ENCODE peak calls at places on chromosomes 2 and 18, in nine cellular contexts. L is HCT116, A is prostate gland, P is SK-N-SH, M is GM12878, F is stomach, Q is spleen, U is GM23338, N is K562. B is an unnamed sample.

GRCh38 chr2:127575185-127575765 is 39.8 kb downstream of the MYO7B start:
- DNase-seq in U (no peak), N (no peak), F (peak), L (no peak), A (no peak), Q (peak), P (no peak), M (no peak), B (no peak)

GRCh38 chr2:134466141-134466540 is 212.3 kb downstream of the MGAT5 start:
- DNase-seq in P (peak), N (peak), L (peak), A (no peak), F (peak), M (peak), Q (no peak), U (peak), B (no peak)

GRCh38 chr2:137183206-137183605 is 417.9 kb downstream of the THSD7B start:
- DNase-seq in M (no peak), P (peak), U (no peak), N (no peak), L (no peak), A (no peak), F (no peak), Q (no peak), B (no peak)

GRCh38 chr2:220370764-220371163 is 743.3 kb downstream of the SLC4A3 start:
- DNase-seq in Q (no peak), P (no peak), N (no peak), U (no peak), A (no peak), M (no peak), F (no peak), L (no peak), B (no peak)

GRCh38 chr2:219207254-219207883 is 787 bp downstream of the ZFAND2B start:
- DNase-seq in U (no peak), L (no peak), P (no peak), F (no peak), N (no peak), M (no peak), A (no peak), Q (peak), B (no peak)

GRCh38 chr2:153477096-153477555 is 1.4 kb downstream of the RPRM start:
- DNase-seq in U (peak), P (peak), M (no peak), A (no peak), F (no peak), N (no peak), Q (no peak), L (no peak), B (no peak)

GRCh38 chr18:27954226-27954625 is 222.7 kb downstream of the CDH2 start:
- DNase-seq in U (no peak), A (no peak), M (no peak), P (no peak), Q (no peak), L (no peak), N (no peak), F (no peak), B (no peak)

GRCh38 chr2:178069551-178069950 is 3.0 kb downstream of the PDE11A start:
- DNase-seq in F (no peak), U (no peak), N (no peak), Q (no peak), A (no peak), L (no peak), P (no peak), M (no peak), B (no peak)

GRCh38 chr2:74865770-74866674 is 32.1 kb downstream of the HK2 start:
- DNase-seq in M (no peak), L (peak), A (no peak), N (no peak), P (no peak), U (no peak), F (no peak), Q (no peak), B (no peak)

GRCh38 chr18:21134895-21135294 is 23.3 kb upstream of the ROCK1 start:
- DNase-seq in N (no peak), F (no peak), U (no peak), M (no peak), A (no peak), P (peak), Q (no peak), L (no peak), B (peak)

GRCh38 chr2:54772531-54772930 is 49.1 kb downstream of the EML6 start:
- DNase-seq in L (no peak), F (no peak), A (no peak), N (no peak), M (no peak), P (no peak), Q (no peak), U (no peak), B (no peak)

GRCh38 chr2:24920813-24921441 is 890 bp upstream of the ADCY3 start:
- DNase-seq in L (no peak), M (no peak), Q (peak), F (no peak), N (peak), U (peak), A (no peak), P (peak), B (no peak)

GRCh38 chr18:22228930-22229329 is 59.5 kb downstream of the GATA6 start:
- DNase-seq in U (no peak), Q (no peak), A (no peak), F (no peak), N (no peak), M (no peak), L (no peak), P (no peak), B (no peak)

GRCh38 chr2:191740016-191740419 is 62.1 kb downstream of the NABP1 start:
- DNase-seq in Q (no peak), A (no peak), F (no peak), N (no peak), M (peak), L (no peak), P (no peak), U (no peak), B (peak)

GRCh38 chr2:112004246-112004645 is 50.8 kb upstream of the TMEM87B start:
- DNase-seq in N (no peak), L (no peak), M (peak), A (peak), P (no peak), U (no peak), Q (peak), F (peak), B (peak)

GRCh38 chr2:46010223-46010924 is 286.8 kb upstream of the EPAS1 start:
- DNase-seq in P (no peak), A (no peak), F (no peak), U (no peak), L (no peak), N (no peak), M (no peak), Q (no peak), B (no peak)

GRCh38 chr2:55693181-55694125 is at the start of gene PNPT1:
- DNase-seq in F (peak), P (peak), A (peak), U (peak), M (peak), N (peak), L (peak), Q (peak), B (peak)

GRCh38 chr18:7094432-7094831 is 23.2 kb downstream of the LAMA1 start:
- DNase-seq in N (no peak), P (no peak), Q (no peak), L (no peak), F (no peak), A (no peak), U (no peak), M (no peak), B (no peak)

GRCh38 chr18:49778826-49779465 is 34.4 kb downstream of the ACAA2 start:
- DNase-seq in Q (no peak), P (no peak), L (no peak), F (no peak), M (peak), N (no peak), A (no peak), U (no peak), B (no peak)

GRCh38 chr2:107745100-107745499 is 81.6 kb upstream of the RGPD4 start:
- DNase-seq in F (no peak), U (no peak), A (no peak), L (no peak), N (no peak), Q (no peak), P (no peak), M (no peak), B (no peak)

GRCh38 chr2:83994767-83995166 is 464.3 kb downstream of the SUCLG1 start:
- DNase-seq in M (no peak), A (no peak), N (no peak), U (no peak), L (no peak), F (no peak), P (no peak), Q (no peak), B (no peak)

GRCh38 chr2:83991992-83992391 is 467.1 kb downstream of the SUCLG1 start:
- DNase-seq in N (no peak), A (no peak), U (no peak), Q (no peak), P (no peak), M (no peak), F (no peak), L (peak), B (no peak)

DNA sequence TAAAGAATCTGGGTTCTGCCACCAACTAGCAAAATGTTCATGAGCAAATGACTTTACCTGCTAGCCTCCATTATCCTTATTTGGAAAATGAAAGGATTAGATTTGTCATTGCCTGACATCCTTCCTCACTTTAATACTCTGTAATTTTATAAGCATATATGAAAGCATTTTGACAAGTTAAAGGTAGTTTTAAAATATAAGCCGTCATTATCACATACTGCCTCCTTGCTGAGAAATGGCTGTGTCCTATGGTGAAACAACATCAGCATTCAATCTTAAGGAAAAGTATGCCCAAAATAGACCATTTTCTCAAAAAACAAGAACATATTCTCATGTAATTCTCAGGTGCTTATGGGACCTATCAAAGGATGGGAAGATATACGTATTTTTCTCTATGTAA is 461.2 kb downstream of the SUCLG1 start:
- DNase-seq in Q (no peak), M (no peak), N (no peak), P (no peak), F (no peak), L (no peak), U (no peak), A (no peak), B (no peak)
- TF ChIP-seq POLR2AphosphoS5 in Q (no peak), M (no peak), N (no peak), P (no peak), F (no peak), L (no peak), U (no peak), A (no peak), B (no peak)

GRCh38 chr18:33010149-33010548 is 237.3 kb upstream of the KLHL14 start:
- DNase-seq in N (no peak), U (peak), Q (no peak), F (no peak), P (no peak), L (no peak), A (no peak), M (no peak), B (no peak)

DNA sequence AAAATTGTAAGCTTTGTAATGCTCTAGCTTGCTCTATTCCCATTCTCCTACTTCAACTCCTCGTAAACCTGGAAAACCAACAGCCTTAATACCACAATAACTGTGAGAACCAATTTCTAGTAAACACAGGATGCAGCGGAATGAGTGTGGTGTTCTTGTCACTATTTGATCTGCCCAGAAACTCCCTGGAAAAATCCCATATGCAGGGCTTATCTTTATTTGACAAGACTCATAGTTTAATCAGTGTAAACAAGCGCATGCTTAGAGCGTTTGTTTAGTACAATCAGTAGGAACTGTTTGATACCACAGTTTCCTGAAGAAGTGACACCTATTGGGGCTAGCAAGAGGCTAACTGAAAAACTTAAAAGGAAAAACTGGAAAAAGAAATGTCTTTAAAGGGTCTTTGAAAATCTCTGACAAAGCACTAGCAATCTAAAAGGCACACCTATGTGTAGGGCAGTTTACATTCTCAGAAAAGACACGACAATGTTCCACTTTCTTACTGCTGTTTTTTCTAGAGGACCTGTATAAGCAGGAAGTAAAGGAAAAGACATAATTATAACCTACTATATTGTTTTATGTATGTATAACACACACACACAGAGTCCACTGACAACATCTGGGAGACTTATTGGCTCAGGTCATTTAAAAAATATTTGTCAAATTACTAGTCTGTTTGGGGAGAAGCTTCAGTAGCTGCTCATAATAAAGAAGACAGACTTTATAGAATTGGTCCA is 241.4 kb upstream of the KLHL14 start:
- DNase-seq in Q (no peak), F (no peak), U (no peak), M (no peak), A (no peak), N (no peak), P (no peak), L (no peak), B (no peak)
- TF ChIP-seq POLR2AphosphoS5 in Q (no peak), F (no peak), U (no peak), M (no peak), A (no peak), N (no peak), P (no peak), L (no peak), B (no peak)

GRCh38 chr2:105860567-105860966 is 115.9 kb downstream of the NCK2 start:
- DNase-seq in M (no peak), Q (no peak), F (no peak), P (no peak), A (no peak), L (no peak), U (no peak), N (no peak), B (no peak)

GRCh38 chr2:105861198-105861597 is 116.5 kb downstream of the NCK2 start:
- DNase-seq in N (no peak), F (no peak), P (no peak), Q (no peak), A (no peak), M (no peak), U (no peak), L (no peak), B (no peak)

GRCh38 chr2:105864262-105864661 is 119.5 kb downstream of the NCK2 start:
- DNase-seq in F (no peak), N (no peak), Q (no peak), A (no peak), P (no peak), U (no peak), M (no peak), L (no peak), B (no peak)

GRCh38 chr2:105865222-105865913 is 120.7 kb downstream of the NCK2 start:
- DNase-seq in P (no peak), L (no peak), A (no peak), Q (no peak), U (no peak), M (no peak), F (no peak), N (no peak), B (no peak)

DNA sequence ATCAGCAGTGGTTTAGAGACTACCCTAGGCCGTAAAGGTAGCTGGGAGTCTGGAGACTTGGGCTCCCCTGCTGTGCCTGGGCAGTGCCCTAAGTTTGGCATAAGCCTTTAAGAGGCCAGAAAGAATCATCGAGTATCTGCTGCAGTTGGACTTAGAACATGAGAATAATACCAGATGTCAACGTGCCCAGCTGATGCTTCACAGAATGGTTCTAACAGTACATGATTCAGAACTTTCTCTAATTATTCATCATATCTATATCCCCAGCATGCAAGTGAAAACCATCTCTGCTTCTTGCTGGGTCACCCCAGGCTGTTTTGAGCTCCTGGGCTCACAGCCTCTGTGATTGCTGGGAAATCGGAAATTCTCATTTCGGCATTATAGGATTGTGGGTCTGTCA is 118.1 kb downstream of the NCK2 start:
- DNase-seq in N (no peak), P (no peak), L (no peak), F (no peak), Q (no peak), M (no peak), U (no peak), A (no peak), B (no peak)
- TF ChIP-seq POLR2AphosphoS5 in N (no peak), P (no peak), L (no peak), F (no peak), Q (no peak), M (no peak), U (no peak), A (no peak), B (no peak)

DNA sequence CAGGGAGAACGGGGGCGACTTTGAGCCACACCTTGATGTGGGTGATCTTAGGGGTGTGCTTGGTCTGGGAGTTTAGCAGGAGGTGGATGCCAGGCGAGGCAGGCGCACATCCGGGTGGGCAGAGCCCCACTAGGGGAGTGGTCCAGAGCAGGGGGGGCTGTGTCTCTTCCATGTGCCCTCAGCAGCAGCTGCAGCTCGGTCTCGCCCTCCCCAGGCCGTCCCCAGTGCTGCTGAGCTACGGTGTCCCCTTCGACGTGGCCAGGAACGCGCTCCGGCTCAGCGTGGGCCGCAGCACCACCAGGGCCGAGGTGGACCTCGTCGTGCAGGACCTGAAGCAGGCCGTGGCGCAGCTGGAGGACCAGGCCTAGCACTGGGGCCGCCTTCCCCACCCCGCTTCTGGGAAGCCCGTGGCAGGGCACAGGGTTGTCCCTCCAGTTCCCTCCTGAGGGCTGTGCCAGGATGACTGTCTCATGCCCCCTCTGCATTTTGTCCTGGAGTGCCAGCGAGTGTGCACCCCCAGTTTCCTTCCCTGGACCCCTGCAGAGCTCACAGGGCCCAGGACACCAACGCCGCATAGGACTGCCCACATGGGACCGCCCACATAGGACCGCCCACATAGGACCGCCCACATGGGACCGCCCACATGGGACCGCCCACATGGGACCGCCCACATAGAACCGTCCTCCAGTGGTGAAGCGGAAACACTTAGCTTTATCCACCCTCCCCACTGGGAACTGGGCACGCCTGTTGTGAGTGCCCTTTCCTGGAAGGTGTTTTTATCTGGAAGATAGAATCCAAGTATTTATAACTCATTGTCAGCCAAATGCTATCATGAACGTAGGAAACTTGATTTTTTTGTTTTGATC is 1.9 kb upstream of the ESPNL start:
- DNase-seq in U (peak), Q (no peak), P (peak), N (peak), M (no peak), A (no peak), L (peak), F (peak), B (peak)
- TF ChIP-seq POLR2AphosphoS5 in U (peak), Q (no peak), P (no peak), N (no peak), M (no peak), A (no peak), L (peak), F (no peak), B (no peak)

GRCh38 chr2:197514754-197515153 is 1.1 kb upstream of the MOB4 start:
- DNase-seq in Q (no peak), P (peak), F (no peak), U (peak), N (no peak), L (no peak), M (no peak), A (no peak), B (no peak)

GRCh38 chr2:197517150-197517549 is 1.3 kb downstream of the MOB4 start:
- DNase-seq in U (no peak), M (no peak), N (no peak), F (no peak), A (no peak), Q (no peak), L (no peak), P (peak), B (no peak)

GRCh38 chr2:197515277-197515797 is 529 bp upstream of the MOB4 start:
- DNase-seq in A (no peak), L (peak), N (no peak), U (no peak), Q (no peak), F (no peak), M (no peak), P (peak), B (peak)

DNA sequence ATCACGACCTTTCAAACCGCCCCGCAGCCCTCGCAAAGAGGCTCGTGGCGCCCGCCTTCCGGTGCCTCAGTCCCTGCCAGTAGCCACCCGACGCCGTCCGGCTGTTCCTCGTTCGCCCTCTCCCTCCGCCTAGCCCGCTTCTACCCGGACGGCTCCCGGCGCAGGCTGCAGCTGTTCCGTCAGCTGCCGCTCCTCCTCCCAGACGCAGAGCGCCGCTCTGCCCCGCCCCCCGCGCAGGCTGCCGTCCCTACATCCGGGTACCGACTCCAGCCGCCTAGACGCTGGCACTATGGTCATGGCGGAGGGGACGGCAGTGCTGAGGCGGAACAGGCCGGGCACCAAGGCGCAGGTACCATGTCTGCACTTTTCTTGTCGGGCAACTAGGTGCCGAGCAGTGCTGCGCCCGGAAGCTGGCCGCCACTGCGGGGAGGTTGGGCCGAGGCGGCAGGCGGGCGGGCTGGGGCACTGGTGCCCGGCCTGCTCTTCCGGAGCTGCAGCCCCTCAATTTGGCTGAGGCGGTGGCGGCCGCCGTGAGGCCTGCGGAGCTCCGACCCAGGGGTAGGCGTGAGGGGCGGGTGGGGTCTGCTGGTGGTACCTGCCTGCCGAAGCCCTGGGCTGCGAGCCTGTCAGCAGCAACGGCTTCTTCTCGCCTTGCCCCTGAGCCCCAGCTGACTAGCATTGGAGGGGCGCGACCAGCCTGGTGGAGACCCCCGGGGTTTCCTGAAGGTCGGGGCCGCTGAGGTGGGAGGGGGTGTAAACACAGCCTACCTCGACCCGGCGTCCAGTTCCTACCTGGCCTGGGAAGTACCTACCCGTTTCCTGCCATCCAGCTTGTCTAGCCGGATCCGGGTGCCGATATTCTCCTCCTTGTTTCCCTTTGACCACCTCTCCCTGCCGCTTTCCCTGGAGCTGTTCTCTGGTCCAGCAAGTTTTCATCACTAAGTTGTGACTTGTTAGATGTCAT is at the start of gene MOB4:
- DNase-seq in P (peak), F (peak), U (peak), N (peak), M (peak), L (peak), A (peak), Q (peak), B (peak)
- TF ChIP-seq POLR2AphosphoS5 in P (peak), F (peak), U (peak), N (peak), M (peak), L (peak), A (peak), Q (peak), B (peak)

GRCh38 chr2:43220982-43221659 is 5.3 kb downstream of the ZFP36L2 start:
- DNase-seq in Q (peak), U (peak), F (peak), P (peak), L (no peak), A (peak), N (no peak), M (no peak), B (peak)
- TF ChIP-seq POLR2AphosphoS5 in Q (peak), U (peak), F (no peak), P (peak), L (no peak), A (peak), N (no peak), M (peak), B (peak)

B was measured in HL-60.